ENCODE peak calls at places on chromosomes 12 and 14, in seven cellular contexts. V, W, O, G, T, H and E are unnamed samples.

GRCh38 chr14:67820428-67820881 is 876 bp downstream of the RAD51B start:
- DNase-seq in T (no peak), H (peak), W (no peak), V (no peak), G (no peak), O (no peak), E (no peak)

GRCh38 chr14:91899213-91899612 is 31.9 kb upstream of the TC2N start:
- DNase-seq in G (no peak), W (no peak), V (no peak), H (no peak), T (peak), O (peak), E (no peak)

GRCh38 chr12:127388985-127389384 is 878.0 kb upstream of the TMEM132C start:
- DNase-seq in T (no peak), G (no peak), V (no peak), H (no peak), O (no peak), W (no peak), E (no peak)

GRCh38 chr12:131108171-131108955 is 154.7 kb downstream of the ADGRD1 start:
- DNase-seq in H (no peak), O (no peak), G (no peak), V (no peak), W (no peak), T (no peak), E (no peak)

GRCh38 chr12:49482095-49483051 is 56.5 kb upstream of the KCNH3 start:
- DNase-seq in G (no peak), T (no peak), H (no peak), W (no peak), V (no peak), O (no peak), E (no peak)

GRCh38 chr14:103361868-103362267 is 23.3 kb upstream of the MARK3 start:
- DNase-seq in H (peak), O (peak), W (no peak), T (no peak), G (no peak), V (no peak), E (no peak)

GRCh38 chr12:113005759-113006158 is 27.4 kb downstream of the OAS2 start:
- DNase-seq in H (no peak), W (no peak), V (no peak), O (peak), T (no peak), G (no peak), E (no peak)

GRCh38 chr12:78571953-78572352 is 292.6 kb upstream of the SYT1 start:
- DNase-seq in T (no peak), O (no peak), W (no peak), H (no peak), V (no peak), G (no peak), E (no peak)

GRCh38 chr12:94047781-94048567 is 100.4 kb upstream of the PLXNC1 start:
- DNase-seq in V (no peak), T (no peak), H (no peak), O (no peak), W (no peak), G (no peak), E (no peak)

GRCh38 chr12:102571889-102572288 is 91.5 kb upstream of the IGF1 start:
- DNase-seq in V (no peak), T (no peak), H (no peak), O (no peak), W (no peak), G (no peak), E (no peak)

GRCh38 chr14:70640938-70641547 is 673 bp upstream of the TTC9 start:
- DNase-seq in H (peak), W (no peak), T (peak), G (peak), O (peak), V (peak), E (peak)

GRCh38 chr12:53781218-53781801 is 29.5 kb upstream of the CISTR start:
- DNase-seq in W (no peak), H (no peak), G (no peak), V (no peak), T (no peak), O (no peak), E (no peak)

GRCh38 chr12:69982081-69982480 is 157.1 kb downstream of the MYRFL start:
- DNase-seq in H (no peak), T (no peak), W (no peak), V (no peak), O (no peak), G (no peak), E (no peak)

GRCh38 chr14:30655124-30655523 is 33.0 kb downstream of the SCFD1 start:
- DNase-seq in O (no peak), V (no peak), T (no peak), W (no peak), H (no peak), G (no peak), E (no peak)

GRCh38 chr12:62625238-62625637 is 158.6 kb downstream of the MON2 start:
- DNase-seq in T (no peak), G (no peak), V (no peak), O (peak), W (no peak), H (peak), E (no peak)

GRCh38 chr14:89240414-89240813 is 176.6 kb downstream of the FOXN3 start:
- DNase-seq in O (no peak), T (no peak), W (no peak), G (no peak), V (no peak), H (no peak), E (no peak)

GRCh38 chr12:68042212-68042699 is 53.0 kb downstream of the IFNG-AS1 start:
- DNase-seq in T (no peak), O (peak), H (peak), V (no peak), G (peak), W (no peak), E (no peak)

GRCh38 chr12:76236640-76237039 is 111.6 kb downstream of the BBS10 start:
- DNase-seq in W (no peak), V (no peak), H (peak), T (no peak), G (no peak), O (no peak), E (no peak)

GRCh38 chr14:64801800-64802199 is 77.9 kb downstream of the SPTB start:
- DNase-seq in H (no peak), G (no peak), W (no peak), V (no peak), T (no peak), O (no peak), E (no peak)

GRCh38 chr14:89388853-89389252 is 28.2 kb downstream of the FOXN3 start:
- DNase-seq in T (no peak), O (no peak), G (no peak), H (no peak), V (no peak), W (no peak), E (no peak)

GRCh38 chr12:52975820-52976573 is 27.1 kb downstream of the KRT18 start:
- DNase-seq in V (no peak), W (no peak), H (no peak), T (no peak), G (no peak), O (peak), E (no peak)

GRCh38 chr14:33375781-33376180 is 437.1 kb downstream of the NPAS3 start:
- DNase-seq in O (no peak), G (no peak), W (no peak), T (no peak), V (no peak), H (no peak), E (no peak)

GRCh38 chr12:28689398-28690175 is 459.5 kb upstream of the FAR2 start:
- DNase-seq in T (no peak), V (no peak), H (no peak), O (no peak), G (no peak), W (no peak), E (no peak)

GRCh38 chr12:95215925-95216324 is 1.3 kb downstream of the FGD6 start:
- DNase-seq in T (no peak), V (no peak), O (peak), W (no peak), H (peak), G (no peak), E (no peak)

GRCh38 chr14:71117839-71118743 is 210.8 kb downstream of the PCNX1 start:
- DNase-seq in V (no peak), O (peak), W (no peak), H (peak), T (no peak), G (no peak), E (no peak)

GRCh38 chr12:84811291-84811690 is 101.3 kb downstream of the SLC6A15 start:
- DNase-seq in O (no peak), H (no peak), V (no peak), W (no peak), G (no peak), T (no peak), E (no peak)